ENCODE peak calls at places on chromosome 21, in nine cellular contexts. One of them, this sample, is unnamed.

GRCh38 chr21:41229527-41230248 is 61.7 kb downstream of the BACE2 start:
- DNase-seq in GM12878: peak; percentile 1
- DNase-seq in HepG2: no peak
- DNase-seq in HL-60: no peak
- DNase-seq in HCT116: no peak
- DNase-seq in K562: no peak
- DNase-seq in A549: no peak
- DNase-seq in SK-N-SH: no peak
- DNase-seq in Panc1: no peak
- DNase-seq in this sample: no peak

GRCh38 chr21:18986197-18986596 is 582.6 kb upstream of the TMPRSS15 start:
- DNase-seq in GM12878: no peak
- DNase-seq in HepG2: no peak
- DNase-seq in HL-60: no peak
- DNase-seq in HCT116: no peak
- DNase-seq in K562: no peak
- DNase-seq in A549: no peak
- DNase-seq in SK-N-SH: no peak
- DNase-seq in Panc1: no peak
- DNase-seq in this sample: no peak

GRCh38 chr21:46111857-46112730 is 14.2 kb downstream of the COL6A2 start:
- DNase-seq in GM12878: no peak
- DNase-seq in HepG2: no peak
- DNase-seq in HL-60: no peak
- DNase-seq in HCT116: no peak
- DNase-seq in K562: peak; percentile 7
- DNase-seq in A549: no peak
- DNase-seq in SK-N-SH: peak; percentile 11
- DNase-seq in Panc1: no peak
- DNase-seq in this sample: no peak

GRCh38 chr21:43192501-43193081 is 23.8 kb downstream of the CRYAA start:
- DNase-seq in GM12878: no peak
- DNase-seq in HepG2: no peak
- DNase-seq in HL-60: no peak
- DNase-seq in HCT116: no peak
- DNase-seq in K562: no peak
- DNase-seq in A549: no peak
- DNase-seq in SK-N-SH: no peak
- DNase-seq in Panc1: no peak
- DNase-seq in this sample: no peak

GRCh38 chr21:42219606-42220137 is 732 bp downstream of the ABCG1 start:
- DNase-seq in GM12878: no peak
- DNase-seq in HepG2: no peak
- DNase-seq in HL-60: no peak
- DNase-seq in HCT116: no peak
- DNase-seq in K562: no peak
- DNase-seq in A549: no peak
- DNase-seq in SK-N-SH: peak; percentile 76
- DNase-seq in Panc1: no peak
- DNase-seq in this sample: peak; percentile 43

GRCh38 chr21:39048064-39048463 is 135.2 kb downstream of the PSMG1 start:
- DNase-seq in GM12878: no peak
- DNase-seq in HepG2: peak; percentile 62
- DNase-seq in HL-60: no peak
- DNase-seq in HCT116: no peak
- DNase-seq in K562: no peak
- DNase-seq in A549: peak; percentile 32
- DNase-seq in SK-N-SH: peak; percentile 43
- DNase-seq in Panc1: no peak
- DNase-seq in this sample: peak; percentile 93

GRCh38 chr21:16454371-16454770 is 724.6 kb downstream of the USP25 start:
- DNase-seq in GM12878: no peak
- DNase-seq in HepG2: no peak
- DNase-seq in HL-60: no peak
- DNase-seq in HCT116: no peak
- DNase-seq in K562: no peak
- DNase-seq in A549: no peak
- DNase-seq in SK-N-SH: no peak
- DNase-seq in Panc1: no peak
- DNase-seq in this sample: peak; percentile 10

GRCh38 chr21:23861908-23862504 is 1745.3 kb downstream of the MRPL39 start:
- DNase-seq in GM12878: no peak
- DNase-seq in HepG2: no peak
- DNase-seq in HL-60: no peak
- DNase-seq in HCT116: no peak
- DNase-seq in K562: no peak
- DNase-seq in A549: no peak
- DNase-seq in SK-N-SH: no peak
- DNase-seq in Panc1: no peak
- DNase-seq in this sample: no peak

GRCh38 chr21:25898671-25899070 is 163.9 kb downstream of the GABPA start:
- DNase-seq in GM12878: no peak
- DNase-seq in HepG2: no peak
- DNase-seq in HL-60: no peak
- DNase-seq in HCT116: no peak
- DNase-seq in K562: no peak
- DNase-seq in A549: no peak
- DNase-seq in SK-N-SH: no peak
- DNase-seq in Panc1: no peak
- DNase-seq in this sample: no peak

GRCh38 chr21:17784604-17785402 is 34.4 kb downstream of the C21orf91 start:
- DNase-seq in GM12878: peak; percentile 99
- DNase-seq in HepG2: no peak
- DNase-seq in HL-60: no peak
- DNase-seq in HCT116: no peak
- DNase-seq in K562: no peak
- DNase-seq in A549: no peak
- DNase-seq in SK-N-SH: no peak
- DNase-seq in Panc1: no peak
- DNase-seq in this sample: no peak

GRCh38 chr21:41604583-41605041 is 96.7 kb upstream of the TMPRSS2 start:
- DNase-seq in GM12878: no peak
- DNase-seq in HepG2: no peak
- DNase-seq in HL-60: no peak
- DNase-seq in HCT116: no peak
- DNase-seq in K562: no peak
- DNase-seq in A549: no peak
- DNase-seq in SK-N-SH: no peak
- DNase-seq in Panc1: no peak
- DNase-seq in this sample: peak; percentile 49

GRCh38 chr21:36377391-36377842 is 7.8 kb upstream of the CHAF1B start:
- DNase-seq in GM12878: no peak
- DNase-seq in HepG2: no peak
- DNase-seq in HL-60: no peak
- DNase-seq in HCT116: no peak
- DNase-seq in K562: no peak
- DNase-seq in A549: no peak
- DNase-seq in SK-N-SH: no peak
- DNase-seq in Panc1: no peak
- DNase-seq in this sample: no peak

GRCh38 chr21:20639026-20639425 is 359.2 kb upstream of the NCAM2 start:
- DNase-seq in GM12878: no peak
- DNase-seq in HepG2: no peak
- DNase-seq in HL-60: no peak
- DNase-seq in HCT116: no peak
- DNase-seq in K562: no peak
- DNase-seq in A549: no peak
- DNase-seq in SK-N-SH: no peak
- DNase-seq in Panc1: no peak
- DNase-seq in this sample: no peak

DNA sequence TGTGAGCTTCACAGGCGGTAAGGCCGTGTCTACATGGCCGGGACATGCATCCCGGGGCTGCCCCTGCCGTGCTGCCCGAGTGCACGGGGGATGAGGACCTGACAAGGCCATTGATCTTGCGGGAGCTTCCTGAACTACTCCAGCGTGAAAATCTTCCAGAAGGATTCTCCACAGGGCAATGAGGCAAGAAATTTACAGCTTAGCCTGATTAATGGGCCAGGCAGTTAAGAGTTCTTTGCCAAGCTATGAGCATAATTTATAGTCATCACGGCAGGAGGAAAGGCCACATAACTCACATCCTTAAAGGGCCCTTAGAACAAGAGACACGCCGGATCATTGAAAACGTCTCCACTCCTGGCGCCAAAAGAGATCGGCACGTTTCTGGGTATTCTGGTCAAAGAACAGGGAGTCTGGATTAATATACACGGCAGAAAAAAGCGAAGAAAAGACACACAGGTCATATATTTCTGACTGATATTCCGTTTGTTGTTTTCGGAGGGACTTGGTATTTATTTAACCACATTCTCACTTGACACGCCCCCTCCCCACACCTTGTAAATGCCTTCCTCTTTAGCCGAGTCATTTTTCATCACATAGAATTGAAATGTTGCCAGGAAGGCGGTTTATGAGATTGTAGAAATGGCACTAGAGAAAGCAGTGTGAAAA is 180.5 kb downstream of the DYRK1A start:
- DNase-seq in GM12878: no peak
- DNase-seq in HepG2: no peak
- DNase-seq in HL-60: no peak
- DNase-seq in HCT116: no peak
- DNase-seq in K562: no peak
- DNase-seq in A549: no peak
- DNase-seq in SK-N-SH: no peak
- DNase-seq in Panc1: no peak
- DNase-seq in this sample: no peak
- TF ChIP-seq REST in GM12878: no peak
- TF ChIP-seq REST in HepG2: no peak
- TF ChIP-seq REST in HL-60: no peak
- TF ChIP-seq REST in HCT116: no peak
- TF ChIP-seq REST in K562: no peak
- TF ChIP-seq REST in A549: no peak
- TF ChIP-seq REST in SK-N-SH: no peak
- TF ChIP-seq REST in Panc1: no peak
- TF ChIP-seq REST in this sample: no peak

GRCh38 chr21:34537838-34538237 is 25.8 kb upstream of the KCNE1 start:
- DNase-seq in GM12878: no peak
- DNase-seq in HepG2: no peak
- DNase-seq in HL-60: no peak
- DNase-seq in HCT116: no peak
- DNase-seq in K562: no peak
- DNase-seq in A549: no peak
- DNase-seq in SK-N-SH: no peak
- DNase-seq in Panc1: no peak
- DNase-seq in this sample: no peak
- TF ChIP-seq REST in GM12878: no peak
- TF ChIP-seq REST in HepG2: no peak
- TF ChIP-seq REST in HL-60: no peak
- TF ChIP-seq REST in HCT116: no peak
- TF ChIP-seq REST in K562: no peak
- TF ChIP-seq REST in A549: no peak
- TF ChIP-seq REST in SK-N-SH: no peak
- TF ChIP-seq REST in Panc1: no peak
- TF ChIP-seq REST in this sample: no peak

GRCh38 chr21:44919913-44920693 is 596 bp downstream of the ITGB2 start:
- DNase-seq in GM12878: no peak
- DNase-seq in HepG2: no peak
- DNase-seq in HL-60: no peak
- DNase-seq in HCT116: no peak
- DNase-seq in K562: no peak
- DNase-seq in A549: no peak
- DNase-seq in SK-N-SH: no peak
- DNase-seq in Panc1: no peak
- DNase-seq in this sample: peak; percentile 35

GRCh38 chr21:44921928-44922327 is 1.2 kb upstream of the ITGB2 start:
- DNase-seq in GM12878: no peak
- DNase-seq in HepG2: no peak
- DNase-seq in HL-60: no peak
- DNase-seq in HCT116: no peak
- DNase-seq in K562: no peak
- DNase-seq in A549: no peak
- DNase-seq in SK-N-SH: no peak
- DNase-seq in Panc1: no peak
- DNase-seq in this sample: no peak

GRCh38 chr21:44919111-44919912 is 1.4 kb downstream of the ITGB2 start:
- DNase-seq in GM12878: no peak
- DNase-seq in HepG2: no peak
- DNase-seq in HL-60: peak; percentile 60
- DNase-seq in HCT116: no peak
- DNase-seq in K562: no peak
- DNase-seq in A549: no peak
- DNase-seq in SK-N-SH: no peak
- DNase-seq in Panc1: no peak
- DNase-seq in this sample: no peak

GRCh38 chr21:44918581-44919033 is 2.1 kb downstream of the ITGB2 start:
- DNase-seq in GM12878: no peak
- DNase-seq in HepG2: no peak
- DNase-seq in HL-60: no peak
- DNase-seq in HCT116: no peak
- DNase-seq in K562: no peak
- DNase-seq in A549: no peak
- DNase-seq in SK-N-SH: no peak
- DNase-seq in Panc1: no peak
- DNase-seq in this sample: peak; percentile 90

DNA sequence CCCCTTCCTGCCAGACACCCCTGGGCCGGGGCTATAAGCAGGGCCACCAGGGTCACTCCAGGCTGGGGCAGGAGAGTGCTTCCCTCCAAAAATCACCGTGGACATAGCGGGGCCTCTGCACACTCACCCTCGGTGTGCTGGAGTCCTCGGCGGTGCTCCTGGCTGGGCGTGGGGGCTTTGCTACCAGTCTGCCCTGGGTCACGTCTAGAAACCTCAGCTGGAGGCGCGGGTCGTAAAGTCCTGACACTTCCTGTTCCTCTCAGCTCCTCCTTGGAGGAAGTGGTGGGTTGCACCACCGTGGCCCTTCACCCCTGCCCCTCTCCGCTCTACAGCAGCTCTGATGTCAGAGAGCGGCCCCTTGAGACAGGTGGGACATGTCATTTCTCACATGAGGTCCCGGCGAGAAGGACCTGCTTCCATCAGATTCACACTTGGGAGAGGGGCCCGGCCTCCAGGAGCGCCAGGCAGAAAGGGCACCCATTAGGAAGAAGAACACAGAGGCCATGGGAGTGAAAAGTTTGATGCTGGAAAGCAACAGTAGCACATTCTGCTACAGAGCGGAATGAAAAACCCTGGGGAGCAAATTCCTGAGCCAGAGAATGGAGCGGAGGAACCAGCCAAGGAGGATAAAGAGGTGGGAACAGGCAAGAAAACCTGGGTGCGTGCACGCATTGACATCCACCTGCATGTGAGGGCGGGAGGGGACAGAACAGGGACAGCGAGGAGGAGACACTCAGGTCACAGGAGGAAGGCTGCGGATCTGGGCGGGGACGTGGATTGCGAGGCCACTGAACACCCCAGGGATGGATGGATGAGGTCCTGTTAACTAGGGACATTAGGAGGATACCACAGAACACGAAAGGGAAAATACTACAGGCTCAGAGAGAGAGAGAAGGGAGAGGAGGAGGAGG is at the start of gene ITGB2:
- DNase-seq in GM12878: no peak
- DNase-seq in HepG2: no peak
- DNase-seq in HL-60: peak; percentile 96
- DNase-seq in HCT116: no peak
- DNase-seq in K562: no peak
- DNase-seq in A549: no peak
- DNase-seq in SK-N-SH: no peak
- DNase-seq in Panc1: no peak
- DNase-seq in this sample: peak; percentile 36
- TF ChIP-seq REST in GM12878: no peak
- TF ChIP-seq REST in HepG2: no peak
- TF ChIP-seq REST in HL-60: no peak
- TF ChIP-seq REST in HCT116: no peak
- TF ChIP-seq REST in K562: no peak
- TF ChIP-seq REST in A549: no peak
- TF ChIP-seq REST in SK-N-SH: no peak
- TF ChIP-seq REST in Panc1: no peak
- TF ChIP-seq REST in this sample: no peak

GRCh38 chr21:31012133-31013089 is 25.9 kb downstream of the KRTAP19-8 start:
- DNase-seq in GM12878: peak; percentile 15
- DNase-seq in HepG2: no peak
- DNase-seq in HL-60: no peak
- DNase-seq in HCT116: no peak
- DNase-seq in K562: no peak
- DNase-seq in A549: no peak
- DNase-seq in SK-N-SH: no peak
- DNase-seq in Panc1: no peak
- DNase-seq in this sample: no peak
- TF ChIP-seq REST in GM12878: no peak
- TF ChIP-seq REST in HepG2: no peak
- TF ChIP-seq REST in HL-60: no peak
- TF ChIP-seq REST in HCT116: no peak
- TF ChIP-seq REST in K562: no peak
- TF ChIP-seq REST in A549: no peak
- TF ChIP-seq REST in SK-N-SH: no peak
- TF ChIP-seq REST in Panc1: no peak
- TF ChIP-seq REST in this sample: no peak